ENCODE peak calls at places on chromosome 13, in five cellular contexts. One of them, this sample, is unnamed.

GRCh38 chr13:19782049-19782726 is 557 bp downstream of the PSPC1 start:
- DNase-seq in GM23338: peak
- DNase-seq in upper lobe of left lung: peak
- DNase-seq in esophagus muscularis mucosa: peak
- DNase-seq in breast epithelium: peak
- DNase-seq in this sample: peak

GRCh38 chr13:49213997-49214916 is 5.9 kb upstream of the MLNR start:
- DNase-seq in GM23338: no peak
- DNase-seq in esophagus muscularis mucosa: no peak
- DNase-seq in breast epithelium: no peak
- DNase-seq in upper lobe of left lung: no peak
- DNase-seq in this sample: no peak

GRCh38 chr13:103210348-103210747 is 144.1 kb upstream of the SLC10A2 start:
- DNase-seq in upper lobe of left lung: no peak
- DNase-seq in GM23338: no peak
- DNase-seq in breast epithelium: no peak
- DNase-seq in esophagus muscularis mucosa: no peak
- DNase-seq in this sample: no peak

GRCh38 chr13:33213024-33213795 is 72.3 kb downstream of the STARD13 start:
- DNase-seq in breast epithelium: peak
- DNase-seq in GM23338: peak
- DNase-seq in upper lobe of left lung: no peak
- DNase-seq in esophagus muscularis mucosa: peak
- DNase-seq in this sample: no peak

GRCh38 chr13:113491418-113491883 is 940 bp upstream of the DCUN1D2 start:
- DNase-seq in breast epithelium: no peak
- DNase-seq in esophagus muscularis mucosa: no peak
- DNase-seq in GM23338: peak
- DNase-seq in upper lobe of left lung: peak
- DNase-seq in this sample: no peak

GRCh38 chr13:109389892-109390345 is 396.5 kb downstream of the IRS2 start:
- DNase-seq in upper lobe of left lung: no peak
- DNase-seq in esophagus muscularis mucosa: no peak
- DNase-seq in GM23338: no peak
- DNase-seq in breast epithelium: no peak
- DNase-seq in this sample: no peak

GRCh38 chr13:91280806-91281205 is 66.7 kb upstream of the MIR17HG start:
- DNase-seq in esophagus muscularis mucosa: no peak
- DNase-seq in GM23338: no peak
- DNase-seq in upper lobe of left lung: no peak
- DNase-seq in breast epithelium: no peak
- DNase-seq in this sample: no peak

GRCh38 chr13:52067237-52067636 is 42.7 kb downstream of the UTP14C start:
- DNase-seq in esophagus muscularis mucosa: no peak
- DNase-seq in GM23338: peak
- DNase-seq in breast epithelium: no peak
- DNase-seq in upper lobe of left lung: no peak
- DNase-seq in this sample: no peak

GRCh38 chr13:72205773-72206172 is 338.8 kb upstream of the DACH1 start:
- DNase-seq in GM23338: no peak
- DNase-seq in esophagus muscularis mucosa: no peak
- DNase-seq in upper lobe of left lung: no peak
- DNase-seq in breast epithelium: no peak
- DNase-seq in this sample: no peak

GRCh38 chr13:31898383-31899071 is 133.0 kb upstream of the FRY start:
- DNase-seq in breast epithelium: no peak
- DNase-seq in GM23338: no peak
- DNase-seq in upper lobe of left lung: no peak
- DNase-seq in esophagus muscularis mucosa: no peak
- DNase-seq in this sample: no peak

GRCh38 chr13:43493496-43494000 is 293.2 kb downstream of the ENOX1 start:
- DNase-seq in breast epithelium: no peak
- DNase-seq in GM23338: no peak
- DNase-seq in esophagus muscularis mucosa: no peak
- DNase-seq in upper lobe of left lung: no peak
- DNase-seq in this sample: no peak

GRCh38 chr13:94999871-95000270 is 287.5 kb upstream of the SOX21 start:
- DNase-seq in breast epithelium: no peak
- DNase-seq in upper lobe of left lung: no peak
- DNase-seq in GM23338: no peak
- DNase-seq in esophagus muscularis mucosa: no peak
- DNase-seq in this sample: no peak

GRCh38 chr13:32537580-32538233 is 888 bp downstream of the N4BP2L2 start:
- DNase-seq in upper lobe of left lung: peak
- DNase-seq in GM23338: peak
- DNase-seq in esophagus muscularis mucosa: no peak
- DNase-seq in breast epithelium: peak
- DNase-seq in this sample: no peak

GRCh38 chr13:47233734-47234133 is 336.9 kb upstream of the HTR2A start:
- DNase-seq in upper lobe of left lung: no peak
- DNase-seq in GM23338: no peak
- DNase-seq in esophagus muscularis mucosa: no peak
- DNase-seq in breast epithelium: peak
- DNase-seq in this sample: no peak

GRCh38 chr13:103810026-103810425 is 743.8 kb upstream of the SLC10A2 start:
- DNase-seq in esophagus muscularis mucosa: no peak
- DNase-seq in GM23338: no peak
- DNase-seq in breast epithelium: no peak
- DNase-seq in upper lobe of left lung: no peak
- DNase-seq in this sample: no peak

GRCh38 chr13:113978741-113979481 is 5.0 kb upstream of the C13orf46 start:
- DNase-seq in GM23338: no peak
- DNase-seq in breast epithelium: no peak
- DNase-seq in esophagus muscularis mucosa: no peak
- DNase-seq in upper lobe of left lung: peak
- DNase-seq in this sample: peak

GRCh38 chr13:26308250-26308649 is 54.3 kb downstream of the CDK8 start:
- DNase-seq in upper lobe of left lung: no peak
- DNase-seq in GM23338: no peak
- DNase-seq in breast epithelium: no peak
- DNase-seq in esophagus muscularis mucosa: no peak
- DNase-seq in this sample: no peak

GRCh38 chr13:59422646-59423045 is 741.1 kb downstream of the DIAPH3 start:
- DNase-seq in GM23338: peak
- DNase-seq in esophagus muscularis mucosa: no peak
- DNase-seq in upper lobe of left lung: no peak
- DNase-seq in breast epithelium: no peak
- DNase-seq in this sample: no peak

GRCh38 chr13:99655351-99656091 is 154.2 kb downstream of the TM9SF2 start:
- DNase-seq in GM23338: no peak
- DNase-seq in esophagus muscularis mucosa: peak
- DNase-seq in breast epithelium: no peak
- DNase-seq in upper lobe of left lung: no peak
- DNase-seq in this sample: no peak

GRCh38 chr13:53743906-53744305 is 715.3 kb downstream of the OLFM4 start:
- DNase-seq in breast epithelium: no peak
- DNase-seq in esophagus muscularis mucosa: no peak
- DNase-seq in GM23338: peak
- DNase-seq in upper lobe of left lung: no peak
- DNase-seq in this sample: no peak

GRCh38 chr13:109699628-109700071 is 86.7 kb downstream of the IRS2 start:
- DNase-seq in breast epithelium: no peak
- DNase-seq in upper lobe of left lung: no peak
- DNase-seq in GM23338: peak
- DNase-seq in esophagus muscularis mucosa: no peak
- DNase-seq in this sample: no peak

GRCh38 chr13:84867246-84867645 is 932.0 kb downstream of the SLITRK6 start:
- DNase-seq in breast epithelium: no peak
- DNase-seq in upper lobe of left lung: no peak
- DNase-seq in GM23338: peak
- DNase-seq in esophagus muscularis mucosa: no peak
- DNase-seq in this sample: no peak

GRCh38 chr13:32587774-32588165 is 1.5 kb downstream of the PDS5B start:
- DNase-seq in upper lobe of left lung: no peak
- DNase-seq in esophagus muscularis mucosa: no peak
- DNase-seq in GM23338: no peak
- DNase-seq in breast epithelium: no peak
- DNase-seq in this sample: no peak

GRCh38 chr13:24626449-24626848 is 53.8 kb upstream of the ATP12A start:
- DNase-seq in esophagus muscularis mucosa: no peak
- DNase-seq in upper lobe of left lung: no peak
- DNase-seq in GM23338: no peak
- DNase-seq in breast epithelium: no peak
- DNase-seq in this sample: no peak

GRCh38 chr13:24627864-24628418 is 52.3 kb upstream of the ATP12A start:
- DNase-seq in esophagus muscularis mucosa: no peak
- DNase-seq in breast epithelium: no peak
- DNase-seq in GM23338: no peak
- DNase-seq in upper lobe of left lung: no peak
- DNase-seq in this sample: no peak

GRCh38 chr13:24625324-24625723 is 54.9 kb upstream of the ATP12A start:
- DNase-seq in upper lobe of left lung: no peak
- DNase-seq in breast epithelium: no peak
- DNase-seq in GM23338: no peak
- DNase-seq in esophagus muscularis mucosa: no peak
- DNase-seq in this sample: no peak

GRCh38 chr13:24625870-24626419 is 54.3 kb upstream of the ATP12A start:
- DNase-seq in GM23338: no peak
- DNase-seq in esophagus muscularis mucosa: no peak
- DNase-seq in breast epithelium: no peak
- DNase-seq in upper lobe of left lung: no peak
- DNase-seq in this sample: no peak

GRCh38 chr13:24627090-24627714 is 53.0 kb upstream of the ATP12A start:
- DNase-seq in breast epithelium: no peak
- DNase-seq in GM23338: peak
- DNase-seq in upper lobe of left lung: peak
- DNase-seq in esophagus muscularis mucosa: no peak
- DNase-seq in this sample: no peak
- TF ChIP-seq CTCF in breast epithelium: peak
- TF ChIP-seq CTCF in GM23338: peak
- TF ChIP-seq CTCF in upper lobe of left lung: peak
- TF ChIP-seq CTCF in esophagus muscularis mucosa: peak
- TF ChIP-seq CTCF in this sample: no peak

DNA sequence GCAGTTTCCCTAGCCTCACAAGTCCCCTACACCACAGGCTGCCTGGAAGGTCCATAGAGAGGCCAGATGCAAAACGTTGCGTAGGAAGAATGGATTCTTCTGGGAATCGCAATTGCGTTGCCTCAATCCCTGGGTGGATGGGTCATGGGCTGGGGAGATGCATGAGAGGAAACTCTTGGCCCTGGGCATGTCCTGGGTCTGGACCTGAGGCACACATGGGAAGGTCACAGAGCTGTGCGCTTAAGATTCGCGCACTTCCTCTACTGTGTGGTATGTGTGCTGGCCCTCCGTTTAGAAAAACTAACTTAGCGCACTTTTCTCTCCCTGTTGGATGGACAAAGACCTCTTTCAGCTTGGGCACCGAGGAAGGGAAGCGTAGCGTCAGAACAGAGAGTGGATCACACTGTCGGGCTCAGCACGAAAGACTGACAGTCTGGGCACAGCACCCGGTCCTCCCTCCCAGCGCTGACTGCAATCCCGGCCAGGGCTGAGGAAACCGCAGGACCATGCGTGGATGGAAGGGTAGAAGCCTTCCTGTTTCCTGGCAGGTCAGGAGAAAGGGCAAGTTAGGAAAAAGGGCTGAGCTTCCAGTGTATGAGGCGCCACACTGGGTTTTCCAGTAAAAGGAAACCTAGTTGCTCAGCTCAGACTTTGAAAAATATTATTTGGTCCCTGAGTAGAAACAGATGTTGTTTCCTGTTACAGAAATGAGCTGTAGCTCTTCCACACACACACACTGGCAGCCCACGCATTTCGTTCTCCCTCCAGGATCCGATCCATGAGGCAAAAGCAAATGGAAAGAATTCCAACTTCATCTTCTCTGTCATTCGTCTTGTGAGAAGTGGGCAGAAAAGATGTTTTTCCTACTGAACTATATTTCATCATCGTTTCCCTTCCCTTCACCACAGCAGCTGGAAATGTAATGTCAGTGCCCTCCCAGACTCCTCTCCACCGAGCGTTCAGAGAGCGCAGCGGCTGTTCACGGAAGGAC is 86.0 kb downstream of the ING1 start:
- DNase-seq in breast epithelium: no peak
- DNase-seq in esophagus muscularis mucosa: no peak
- DNase-seq in GM23338: no peak
- DNase-seq in upper lobe of left lung: no peak
- DNase-seq in this sample: no peak
- TF ChIP-seq POLR2AphosphoS5 in breast epithelium: peak
- TF ChIP-seq POLR2AphosphoS5 in esophagus muscularis mucosa: no peak
- TF ChIP-seq POLR2AphosphoS5 in GM23338: no peak
- TF ChIP-seq POLR2AphosphoS5 in upper lobe of left lung: peak
- TF ChIP-seq POLR2AphosphoS5 in this sample: peak

GRCh38 chr13:106786006-106786579 is 218.2 kb upstream of the ARGLU1 start:
- DNase-seq in upper lobe of left lung: no peak
- DNase-seq in breast epithelium: no peak
- DNase-seq in esophagus muscularis mucosa: no peak
- DNase-seq in GM23338: no peak
- DNase-seq in this sample: no peak
- TF ChIP-seq CTCF in upper lobe of left lung: no peak
- TF ChIP-seq CTCF in breast epithelium: no peak
- TF ChIP-seq CTCF in esophagus muscularis mucosa: no peak
- TF ChIP-seq CTCF in GM23338: peak
- TF ChIP-seq CTCF in this sample: no peak

GRCh38 chr13:30307966-30308290 is 577 bp upstream of the KATNAL1 start:
- DNase-seq in esophagus muscularis mucosa: no peak
- DNase-seq in GM23338: no peak
- DNase-seq in upper lobe of left lung: no peak
- DNase-seq in breast epithelium: no peak
- DNase-seq in this sample: no peak

GRCh38 chr13:30308548-30308947 is 1.2 kb upstream of the KATNAL1 start:
- DNase-seq in esophagus muscularis mucosa: no peak
- DNase-seq in upper lobe of left lung: no peak
- DNase-seq in GM23338: no peak
- DNase-seq in breast epithelium: no peak
- DNase-seq in this sample: no peak

GRCh38 chr13:30306762-30307193 is 573 bp downstream of the KATNAL1 start:
- DNase-seq in breast epithelium: peak
- DNase-seq in esophagus muscularis mucosa: peak
- DNase-seq in GM23338: peak
- DNase-seq in upper lobe of left lung: peak
- DNase-seq in this sample: peak

GRCh38 chr13:30305456-30305855 is 1.9 kb downstream of the KATNAL1 start:
- DNase-seq in upper lobe of left lung: no peak
- DNase-seq in esophagus muscularis mucosa: no peak
- DNase-seq in GM23338: no peak
- DNase-seq in breast epithelium: no peak
- DNase-seq in this sample: no peak

DNA sequence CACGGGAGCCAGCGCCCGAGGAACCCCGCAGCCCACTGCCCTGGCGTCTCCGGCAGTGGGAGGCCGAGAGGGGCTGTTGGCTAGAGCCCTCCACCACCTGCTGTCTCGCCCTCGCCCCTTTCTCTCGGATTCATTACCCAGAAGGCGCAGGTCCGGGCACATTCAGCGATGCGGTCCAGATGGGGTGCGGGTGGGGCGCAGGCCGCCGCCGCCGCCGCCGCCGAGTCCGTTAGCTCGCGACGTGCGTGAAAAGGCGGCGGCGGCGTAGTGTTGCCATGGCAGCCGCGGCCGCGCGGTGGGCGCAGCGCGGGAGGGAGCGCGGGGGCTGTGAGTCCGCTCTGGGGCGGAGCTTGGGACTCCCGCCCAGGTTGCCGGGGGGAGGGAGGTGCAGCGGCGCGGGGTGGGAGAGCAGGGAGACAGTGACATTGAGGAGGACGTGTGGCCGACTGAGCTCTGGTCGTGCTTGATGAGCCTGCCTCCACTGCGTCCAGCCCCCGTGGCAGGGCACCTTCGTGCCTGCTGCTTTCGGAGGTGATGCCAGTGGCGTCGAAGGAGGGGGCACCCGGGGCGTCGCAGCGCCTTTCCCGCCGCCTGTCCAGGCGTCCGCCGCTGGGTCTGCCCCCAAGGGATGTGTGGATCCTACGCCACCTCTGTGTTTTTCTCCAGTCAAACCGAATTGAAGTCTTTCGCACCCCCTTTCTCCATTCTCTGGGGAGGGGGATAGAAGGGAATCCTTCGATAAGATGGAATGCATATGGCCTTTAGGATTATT is at the start of gene KATNAL1:
- DNase-seq in upper lobe of left lung: peak
- DNase-seq in GM23338: peak
- DNase-seq in breast epithelium: peak
- DNase-seq in esophagus muscularis mucosa: no peak
- DNase-seq in this sample: peak
- TF ChIP-seq POLR2AphosphoS5 in upper lobe of left lung: no peak
- TF ChIP-seq POLR2AphosphoS5 in GM23338: no peak
- TF ChIP-seq POLR2AphosphoS5 in breast epithelium: peak
- TF ChIP-seq POLR2AphosphoS5 in esophagus muscularis mucosa: peak
- TF ChIP-seq POLR2AphosphoS5 in this sample: peak